ENCODE peak calls at places on chromosomes 4 and X, in ten cellular contexts. One of them, this sample, is unnamed.
A peak's percentile ranks its signal among the peaks of the same experiment; 100 is the strongest.

GRCh38 chr4:113978561-113979156 is 788 bp downstream of the ARSJ start:
- DNase-seq in PC-3: peak; percentile 40
- DNase-seq in fibroblast of mammary gland: no peak
- DNase-seq in heart right ventricle: no peak
- DNase-seq in foreskin fibroblast: no peak
- DNase-seq in GM10248: no peak
- DNase-seq in progenitor cell of endocrine pancreas: no peak
- DNase-seq in neural progenitor cell: peak; percentile 15
- DNase-seq in lung: no peak
- DNase-seq in fibroblast of lung: peak; percentile 45
- DNase-seq in this sample: no peak

GRCh38 chr4:39521253-39521908 is 5.9 kb downstream of the UGDH start:
- DNase-seq in PC-3: peak; percentile 6
- DNase-seq in fibroblast of mammary gland: peak; percentile 79
- DNase-seq in heart right ventricle: no peak
- DNase-seq in foreskin fibroblast: no peak
- DNase-seq in GM10248: no peak
- DNase-seq in progenitor cell of endocrine pancreas: no peak
- DNase-seq in neural progenitor cell: no peak
- DNase-seq in lung: no peak
- DNase-seq in fibroblast of lung: peak; percentile 79
- DNase-seq in this sample: no peak

GRCh38 chrX:41022579-41022978 is 62.7 kb upstream of the USP9X start:
- DNase-seq in PC-3: peak; percentile 90
- DNase-seq in fibroblast of mammary gland: peak; percentile 69
- DNase-seq in heart right ventricle: no peak
- DNase-seq in foreskin fibroblast: peak; percentile 28
- DNase-seq in GM10248: no peak
- DNase-seq in progenitor cell of endocrine pancreas: no peak
- DNase-seq in neural progenitor cell: no peak
- DNase-seq in lung: no peak
- DNase-seq in fibroblast of lung: peak; percentile 39
- DNase-seq in this sample: no peak

GRCh38 chr4:13262816-13263215 is 221.3 kb downstream of the RAB28 start:
- DNase-seq in PC-3: peak; percentile 22
- DNase-seq in fibroblast of mammary gland: no peak
- DNase-seq in heart right ventricle: no peak
- DNase-seq in foreskin fibroblast: no peak
- DNase-seq in GM10248: no peak
- DNase-seq in progenitor cell of endocrine pancreas: no peak
- DNase-seq in neural progenitor cell: no peak
- DNase-seq in lung: no peak
- DNase-seq in fibroblast of lung: no peak
- DNase-seq in this sample: no peak

GRCh38 chr4:25180524-25181131 is 20.4 kb upstream of the SEPSECS start:
- DNase-seq in PC-3: peak; percentile 50
- DNase-seq in fibroblast of mammary gland: peak; percentile 67
- DNase-seq in heart right ventricle: no peak
- DNase-seq in foreskin fibroblast: no peak
- DNase-seq in GM10248: peak; percentile 42
- DNase-seq in progenitor cell of endocrine pancreas: no peak
- DNase-seq in neural progenitor cell: peak; percentile 67
- DNase-seq in lung: peak; percentile 36
- DNase-seq in fibroblast of lung: peak; percentile 56
- DNase-seq in this sample: peak; percentile 42

GRCh38 chr4:140103676-140104075 is 50.3 kb downstream of the MAML3 start:
- DNase-seq in PC-3: peak; percentile 60
- DNase-seq in fibroblast of mammary gland: peak; percentile 65
- DNase-seq in heart right ventricle: no peak
- DNase-seq in foreskin fibroblast: no peak
- DNase-seq in GM10248: no peak
- DNase-seq in progenitor cell of endocrine pancreas: no peak
- DNase-seq in neural progenitor cell: no peak
- DNase-seq in lung: no peak
- DNase-seq in fibroblast of lung: no peak
- DNase-seq in this sample: no peak

GRCh38 chrX:110022555-110023448 is 19.9 kb downstream of the TMEM164 start:
- DNase-seq in PC-3: no peak
- DNase-seq in fibroblast of mammary gland: no peak
- DNase-seq in heart right ventricle: no peak
- DNase-seq in foreskin fibroblast: no peak
- DNase-seq in GM10248: no peak
- DNase-seq in progenitor cell of endocrine pancreas: no peak
- DNase-seq in neural progenitor cell: no peak
- DNase-seq in lung: no peak
- DNase-seq in fibroblast of lung: no peak
- DNase-seq in this sample: no peak

GRCh38 chr4:133759428-133759827 is 442.2 kb downstream of the PABPC4L start:
- DNase-seq in PC-3: no peak
- DNase-seq in fibroblast of mammary gland: no peak
- DNase-seq in heart right ventricle: no peak
- DNase-seq in foreskin fibroblast: no peak
- DNase-seq in GM10248: no peak
- DNase-seq in progenitor cell of endocrine pancreas: no peak
- DNase-seq in neural progenitor cell: peak; percentile 51
- DNase-seq in lung: no peak
- DNase-seq in fibroblast of lung: no peak
- DNase-seq in this sample: no peak

GRCh38 chrX:14758029-14758491 is 114.8 kb downstream of the FANCB start:
- DNase-seq in PC-3: no peak
- DNase-seq in fibroblast of mammary gland: no peak
- DNase-seq in heart right ventricle: no peak
- DNase-seq in foreskin fibroblast: no peak
- DNase-seq in GM10248: no peak
- DNase-seq in progenitor cell of endocrine pancreas: no peak
- DNase-seq in neural progenitor cell: no peak
- DNase-seq in lung: no peak
- DNase-seq in fibroblast of lung: no peak
- DNase-seq in this sample: no peak

GRCh38 chr4:72893354-72894066 is 176.0 kb downstream of the COX18 start:
- DNase-seq in PC-3: no peak
- DNase-seq in fibroblast of mammary gland: no peak
- DNase-seq in heart right ventricle: no peak
- DNase-seq in foreskin fibroblast: no peak
- DNase-seq in GM10248: no peak
- DNase-seq in progenitor cell of endocrine pancreas: no peak
- DNase-seq in neural progenitor cell: no peak
- DNase-seq in lung: no peak
- DNase-seq in fibroblast of lung: no peak
- DNase-seq in this sample: no peak

GRCh38 chrX:130165181-130165702 is 399 bp downstream of the AIFM1 start:
- DNase-seq in PC-3: no peak
- DNase-seq in fibroblast of mammary gland: peak; percentile 56
- DNase-seq in heart right ventricle: no peak
- DNase-seq in foreskin fibroblast: no peak
- DNase-seq in GM10248: no peak
- DNase-seq in progenitor cell of endocrine pancreas: no peak
- DNase-seq in neural progenitor cell: no peak
- DNase-seq in lung: no peak
- DNase-seq in fibroblast of lung: peak; percentile 54
- DNase-seq in this sample: no peak

GRCh38 chr4:11252149-11252548 is 176.5 kb downstream of the HS3ST1 start:
- DNase-seq in PC-3: no peak
- DNase-seq in fibroblast of mammary gland: no peak
- DNase-seq in heart right ventricle: no peak
- DNase-seq in foreskin fibroblast: no peak
- DNase-seq in GM10248: no peak
- DNase-seq in progenitor cell of endocrine pancreas: no peak
- DNase-seq in neural progenitor cell: peak; percentile 20
- DNase-seq in lung: no peak
- DNase-seq in fibroblast of lung: no peak
- DNase-seq in this sample: no peak

GRCh38 chr4:154854362-154854761 is 73.3 kb downstream of the RBM46 start:
- DNase-seq in PC-3: peak; percentile 55
- DNase-seq in fibroblast of mammary gland: peak; percentile 39
- DNase-seq in heart right ventricle: no peak
- DNase-seq in foreskin fibroblast: no peak
- DNase-seq in GM10248: no peak
- DNase-seq in progenitor cell of endocrine pancreas: no peak
- DNase-seq in neural progenitor cell: peak; percentile 41
- DNase-seq in lung: no peak
- DNase-seq in fibroblast of lung: peak; percentile 7
- DNase-seq in this sample: no peak

GRCh38 chrX:128846385-128846784 is 676.9 kb downstream of the SMARCA1 start:
- DNase-seq in PC-3: no peak
- DNase-seq in fibroblast of mammary gland: no peak
- DNase-seq in heart right ventricle: no peak
- DNase-seq in foreskin fibroblast: no peak
- DNase-seq in GM10248: no peak
- DNase-seq in progenitor cell of endocrine pancreas: no peak
- DNase-seq in neural progenitor cell: no peak
- DNase-seq in lung: no peak
- DNase-seq in fibroblast of lung: no peak
- DNase-seq in this sample: no peak

GRCh38 chr4:21848001-21848400 is 100.6 kb downstream of the KCNIP4 start:
- DNase-seq in PC-3: no peak
- DNase-seq in fibroblast of mammary gland: no peak
- DNase-seq in heart right ventricle: no peak
- DNase-seq in foreskin fibroblast: no peak
- DNase-seq in GM10248: no peak
- DNase-seq in progenitor cell of endocrine pancreas: no peak
- DNase-seq in neural progenitor cell: no peak
- DNase-seq in lung: no peak
- DNase-seq in fibroblast of lung: no peak
- DNase-seq in this sample: no peak
- TF ChIP-seq CTCF in PC-3: no peak
- TF ChIP-seq CTCF in fibroblast of mammary gland: no peak
- TF ChIP-seq CTCF in heart right ventricle: no peak
- TF ChIP-seq CTCF in foreskin fibroblast: no peak
- TF ChIP-seq CTCF in GM10248: no peak
- TF ChIP-seq CTCF in progenitor cell of endocrine pancreas: no peak
- TF ChIP-seq CTCF in neural progenitor cell: no peak
- TF ChIP-seq CTCF in lung: no peak
- TF ChIP-seq CTCF in fibroblast of lung: no peak
- TF ChIP-seq CTCF in this sample: no peak

GRCh38 chr4:87390931-87391782 is at the start of gene HSD17B11:
- DNase-seq in PC-3: peak; percentile 80
- DNase-seq in fibroblast of mammary gland: peak; percentile 96
- DNase-seq in heart right ventricle: peak; percentile 82
- DNase-seq in foreskin fibroblast: peak; percentile 91
- DNase-seq in GM10248: peak; percentile 94
- DNase-seq in progenitor cell of endocrine pancreas: peak; percentile 59
- DNase-seq in neural progenitor cell: peak; percentile 93
- DNase-seq in lung: peak; percentile 93
- DNase-seq in fibroblast of lung: peak; percentile 95
- DNase-seq in this sample: peak; percentile 94
- TF ChIP-seq CTCF in PC-3: peak; percentile 20
- TF ChIP-seq CTCF in fibroblast of mammary gland: peak; percentile 23
- TF ChIP-seq CTCF in heart right ventricle: peak; percentile 41
- TF ChIP-seq CTCF in foreskin fibroblast: peak; percentile 16
- TF ChIP-seq CTCF in GM10248: no peak
- TF ChIP-seq CTCF in progenitor cell of endocrine pancreas: no peak
- TF ChIP-seq CTCF in neural progenitor cell: no peak
- TF ChIP-seq CTCF in lung: no peak
- TF ChIP-seq CTCF in fibroblast of lung: peak; percentile 24
- TF ChIP-seq CTCF in this sample: no peak

GRCh38 chr4:3340038-3340702 is 47.3 kb downstream of the RGS12 start:
- DNase-seq in PC-3: no peak
- DNase-seq in fibroblast of mammary gland: no peak
- DNase-seq in heart right ventricle: no peak
- DNase-seq in foreskin fibroblast: no peak
- DNase-seq in GM10248: no peak
- DNase-seq in progenitor cell of endocrine pancreas: no peak
- DNase-seq in neural progenitor cell: no peak
- DNase-seq in lung: no peak
- DNase-seq in fibroblast of lung: no peak
- DNase-seq in this sample: no peak

GRCh38 chr4:3341760-3342159 is 48.9 kb downstream of the RGS12 start:
- DNase-seq in PC-3: no peak
- DNase-seq in fibroblast of mammary gland: no peak
- DNase-seq in heart right ventricle: no peak
- DNase-seq in foreskin fibroblast: no peak
- DNase-seq in GM10248: no peak
- DNase-seq in progenitor cell of endocrine pancreas: no peak
- DNase-seq in neural progenitor cell: no peak
- DNase-seq in lung: no peak
- DNase-seq in fibroblast of lung: no peak
- DNase-seq in this sample: no peak

GRCh38 chr4:3339566-3339965 is 46.7 kb downstream of the RGS12 start:
- DNase-seq in PC-3: no peak
- DNase-seq in fibroblast of mammary gland: no peak
- DNase-seq in heart right ventricle: no peak
- DNase-seq in foreskin fibroblast: no peak
- DNase-seq in GM10248: no peak
- DNase-seq in progenitor cell of endocrine pancreas: no peak
- DNase-seq in neural progenitor cell: no peak
- DNase-seq in lung: no peak
- DNase-seq in fibroblast of lung: no peak
- DNase-seq in this sample: no peak

GRCh38 chr4:3342182-3342854 is 49.5 kb downstream of the RGS12 start:
- DNase-seq in PC-3: peak; percentile 49
- DNase-seq in fibroblast of mammary gland: peak; percentile 80
- DNase-seq in heart right ventricle: no peak
- DNase-seq in foreskin fibroblast: peak; percentile 66
- DNase-seq in GM10248: no peak
- DNase-seq in progenitor cell of endocrine pancreas: no peak
- DNase-seq in neural progenitor cell: no peak
- DNase-seq in lung: no peak
- DNase-seq in fibroblast of lung: peak; percentile 80
- DNase-seq in this sample: no peak

GRCh38 chr4:3340703-3341088 is 47.9 kb downstream of the RGS12 start:
- DNase-seq in PC-3: peak; percentile 17
- DNase-seq in fibroblast of mammary gland: no peak
- DNase-seq in heart right ventricle: no peak
- DNase-seq in foreskin fibroblast: no peak
- DNase-seq in GM10248: no peak
- DNase-seq in progenitor cell of endocrine pancreas: no peak
- DNase-seq in neural progenitor cell: no peak
- DNase-seq in lung: peak; percentile 81
- DNase-seq in fibroblast of lung: no peak
- DNase-seq in this sample: no peak
- TF ChIP-seq CTCF in PC-3: peak; percentile 37
- TF ChIP-seq CTCF in fibroblast of mammary gland: no peak
- TF ChIP-seq CTCF in heart right ventricle: peak; percentile 33
- TF ChIP-seq CTCF in foreskin fibroblast: no peak
- TF ChIP-seq CTCF in GM10248: no peak
- TF ChIP-seq CTCF in progenitor cell of endocrine pancreas: no peak
- TF ChIP-seq CTCF in neural progenitor cell: no peak
- TF ChIP-seq CTCF in lung: no peak
- TF ChIP-seq CTCF in fibroblast of lung: no peak
- TF ChIP-seq CTCF in this sample: no peak

DNA sequence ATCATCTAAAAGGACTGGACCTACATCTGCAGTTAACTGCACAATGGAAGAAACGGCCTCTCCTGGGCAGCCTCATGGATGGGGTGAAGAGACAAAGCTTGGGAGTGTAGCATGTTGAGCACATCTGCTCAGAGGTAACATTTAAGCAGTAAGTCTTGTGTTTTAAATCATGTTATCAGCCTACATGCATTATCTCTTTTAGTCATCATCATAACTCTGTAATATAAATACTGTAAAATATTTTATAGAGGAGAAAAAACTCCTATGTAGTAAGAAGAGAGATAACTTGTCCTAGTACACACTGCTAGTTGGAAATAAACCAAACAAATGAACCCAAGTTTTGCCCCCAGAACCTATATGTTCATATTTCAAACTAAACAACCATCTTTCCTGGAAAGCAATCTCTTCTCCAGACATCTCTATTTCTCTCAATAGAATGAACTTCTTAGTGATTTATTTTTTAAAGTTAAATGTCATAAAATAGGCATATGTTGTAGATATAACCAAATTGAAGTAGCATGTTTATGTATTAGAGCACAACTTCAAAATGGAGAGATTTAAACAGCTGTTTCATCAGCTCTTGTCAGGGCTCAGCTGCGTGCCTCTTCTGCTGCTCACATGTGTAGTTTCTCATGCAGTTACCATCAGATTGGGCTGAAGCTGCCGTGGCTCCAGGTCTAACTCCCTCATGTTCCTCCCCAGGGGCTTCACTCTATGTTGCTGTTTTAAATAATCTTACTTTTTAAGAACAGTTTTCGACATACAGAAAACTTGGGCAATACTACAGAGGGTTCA is 581.8 kb upstream of the ZFP42 start:
- DNase-seq in PC-3: no peak
- DNase-seq in fibroblast of mammary gland: no peak
- DNase-seq in heart right ventricle: no peak
- DNase-seq in foreskin fibroblast: no peak
- DNase-seq in GM10248: no peak
- DNase-seq in progenitor cell of endocrine pancreas: no peak
- DNase-seq in neural progenitor cell: no peak
- DNase-seq in lung: no peak
- DNase-seq in fibroblast of lung: no peak
- DNase-seq in this sample: no peak
- TF ChIP-seq CTCF in PC-3: no peak
- TF ChIP-seq CTCF in fibroblast of mammary gland: no peak
- TF ChIP-seq CTCF in heart right ventricle: no peak
- TF ChIP-seq CTCF in foreskin fibroblast: no peak
- TF ChIP-seq CTCF in GM10248: no peak
- TF ChIP-seq CTCF in progenitor cell of endocrine pancreas: no peak
- TF ChIP-seq CTCF in neural progenitor cell: no peak
- TF ChIP-seq CTCF in lung: no peak
- TF ChIP-seq CTCF in fibroblast of lung: no peak
- TF ChIP-seq CTCF in this sample: no peak